ENCODE peak calls at places on chromosome 1, in eight cellular contexts. X, L, O, R, I, E, U and J are unnamed samples.

GRCh38 chr1:151175910-151176309 is at the start of gene TMOD4:
- DNase-seq in X (no peak), L (no peak), O (no peak), R (no peak), I (no peak), E (peak), U (no peak), J (no peak)

GRCh38 chr1:98351506-98352038 is 309.9 kb upstream of the SNX7 start:
- DNase-seq in X (no peak), L (no peak), O (no peak), R (no peak), I (no peak), E (no peak), U (no peak), J (no peak)

GRCh38 chr1:59204001-59204400 is 92.9 kb upstream of the FGGY start:
- DNase-seq in X (no peak), L (no peak), O (no peak), R (no peak), I (no peak), E (no peak), U (no peak), J (peak)

GRCh38 chr1:57983441-57983840 is 559.6 kb upstream of the DAB1 start:
- DNase-seq in X (no peak), L (peak), O (no peak), R (no peak), I (no peak), E (no peak), U (no peak), J (no peak)

GRCh38 chr1:1087351-1088035 is 13.4 kb upstream of the RNF223 start:
- DNase-seq in X (no peak), L (no peak), O (no peak), R (no peak), I (no peak), E (no peak), U (no peak), J (peak)

GRCh38 chr1:83583351-83584014 is 415.4 kb downstream of the TTLL7 start:
- DNase-seq in X (peak), L (no peak), O (no peak), R (no peak), I (peak), E (no peak), U (no peak), J (no peak)

GRCh38 chr1:217718873-217719272 is 87.7 kb downstream of the SPATA17 start:
- DNase-seq in X (no peak), L (no peak), O (no peak), R (no peak), I (no peak), E (no peak), U (no peak), J (no peak)

GRCh38 chr1:192626366-192627179 is 9.4 kb upstream of the RGS13 start:
- DNase-seq in X (no peak), L (no peak), O (no peak), R (no peak), I (no peak), E (no peak), U (no peak), J (no peak)

GRCh38 chr1:158353333-158354038 is at the start of gene CD1E:
- DNase-seq in X (no peak), L (no peak), O (no peak), R (no peak), I (no peak), E (no peak), U (no peak), J (no peak)

GRCh38 chr1:156841289-156841855 is 17.5 kb downstream of the INSRR start:
- DNase-seq in X (no peak), L (no peak), O (no peak), R (no peak), I (no peak), E (no peak), U (no peak), J (no peak)

GRCh38 chr1:201608635-201609395 is 69.9 kb downstream of the NAV1 start:
- DNase-seq in X (no peak), L (no peak), O (no peak), R (no peak), I (no peak), E (peak), U (no peak), J (no peak)

GRCh38 chr1:244150665-244151064 is 99.6 kb downstream of the ZBTB18 start:
- DNase-seq in X (no peak), L (no peak), O (no peak), R (no peak), I (no peak), E (no peak), U (no peak), J (no peak)

GRCh38 chr1:234539666-234540403 is 60.9 kb upstream of the TARBP1 start:
- DNase-seq in X (no peak), L (no peak), O (no peak), R (no peak), I (no peak), E (no peak), U (no peak), J (peak)

GRCh38 chr1:8674912-8675311 is 142.5 kb downstream of the RERE start:
- DNase-seq in X (no peak), L (peak), O (no peak), R (no peak), I (peak), E (no peak), U (no peak), J (no peak)

GRCh38 chr1:66752671-66753371 is 562 bp downstream of the DYNLT5 start:
- DNase-seq in X (no peak), L (no peak), O (no peak), R (no peak), I (no peak), E (no peak), U (no peak), J (no peak)

GRCh38 chr1:207336559-207337467 is 15.3 kb downstream of the CD55 start:
- DNase-seq in X (peak), L (no peak), O (no peak), R (no peak), I (no peak), E (no peak), U (peak), J (no peak)

GRCh38 chr1:234917495-234918188 is 211.0 kb downstream of the TOMM20 start:
- DNase-seq in X (no peak), L (no peak), O (no peak), R (no peak), I (no peak), E (peak), U (no peak), J (no peak)

GRCh38 chr1:40817791-40818263 is 34.2 kb downstream of the KCNQ4 start:
- DNase-seq in X (no peak), L (no peak), O (no peak), R (no peak), I (no peak), E (no peak), U (no peak), J (no peak)

GRCh38 chr1:97820470-97821188 is 100.2 kb downstream of the DPYD start:
- DNase-seq in X (no peak), L (peak), O (no peak), R (no peak), I (no peak), E (no peak), U (no peak), J (no peak)

GRCh38 chr1:243525085-243525487 is 269.2 kb downstream of the SDCCAG8 start:
- DNase-seq in X (no peak), L (no peak), O (no peak), R (no peak), I (no peak), E (no peak), U (no peak), J (no peak)

GRCh38 chr1:228830185-228830953 is 95.1 kb downstream of the RHOU start:
- DNase-seq in X (no peak), L (no peak), O (no peak), R (no peak), I (no peak), E (no peak), U (no peak), J (peak)

GRCh38 chr1:205449254-205449749 is 6.5 kb downstream of the BLACAT1 start:
- DNase-seq in X (no peak), L (no peak), O (no peak), R (no peak), I (no peak), E (no peak), U (no peak), J (no peak)

GRCh38 chr1:228697209-228698016 is 37.9 kb upstream of the RHOU start:
- DNase-seq in X (no peak), L (no peak), O (no peak), R (no peak), I (peak), E (peak), U (no peak), J (peak)